ENCODE peak calls at places on chromosomes 2 and 18, in seven cellular contexts. A is HepG2; N is H7; R is aorta; X is CD8-positive, alpha-beta T cell; P is breast epithelium; H is NT2/D1. W is an unnamed sample. For H3K36me3, the result is how much of the 10 kb centered on the place peaks cover.

GRCh38 chr2:60405266-60405665 is 148.2 kb downstream of the BCL11A start:
- DNase-seq in R (no peak), H (no peak), N (no peak), A (no peak), P (no peak), X (no peak), W (no peak)

GRCh38 chr2:239946570-239947311 is 78.4 kb downstream of the NDUFA10 start:
- DNase-seq in R (peak), H (no peak), A (no peak), P (peak), X (no peak), N (peak), W (no peak)

GRCh38 chr2:210681481-210681880 is 125.1 kb downstream of the CPS1 start:
- DNase-seq in R (no peak), A (no peak), H (no peak), P (no peak), N (no peak), X (no peak), W (no peak)

GRCh38 chr2:33240178-33240577 is 236.3 kb upstream of the RASGRP3 start:
- DNase-seq in R (no peak), A (peak), N (no peak), P (no peak), X (no peak), H (no peak), W (no peak)

GRCh38 chr2:112092286-112093041 is 37.4 kb downstream of the TMEM87B start:
- DNase-seq in N (no peak), X (no peak), P (no peak), H (no peak), R (no peak), A (no peak), W (no peak)

GRCh38 chr2:129936334-129936934 is 43.0 kb upstream of the RAB6C start:
- DNase-seq in H (no peak), A (peak), X (no peak), N (no peak), P (no peak), R (no peak), W (no peak)

GRCh38 chr2:217314021-217314460 is 454.2 kb upstream of the TNP1 start:
- DNase-seq in P (no peak), N (no peak), R (no peak), X (no peak), A (no peak), H (no peak), W (no peak)

GRCh38 chr18:35189510-35189909 is 51.3 kb upstream of the ZNF397 start:
- DNase-seq in H (no peak), R (no peak), X (no peak), A (no peak), N (no peak), P (no peak), W (no peak)

GRCh38 chr2:190802133-190802532 is 78.5 kb upstream of the GLS start:
- DNase-seq in N (peak), A (no peak), H (no peak), P (no peak), X (no peak), R (no peak), W (no peak)

GRCh38 chr2:177329035-177329434 is 63.5 kb upstream of the AGPS start:
- DNase-seq in X (no peak), P (no peak), A (no peak), R (no peak), H (no peak), N (no peak), W (no peak)

GRCh38 chr2:156456616-156457015 is 20.4 kb downstream of the GPD2 start:
- DNase-seq in P (no peak), N (no peak), H (no peak), A (no peak), R (no peak), X (no peak), W (no peak)

GRCh38 chr2:179129574-179130238 is 79.8 kb upstream of the CCDC141 start:
- DNase-seq in P (no peak), R (no peak), H (peak), X (no peak), A (no peak), N (no peak), W (no peak)

GRCh38 chr2:215437614-215438013 is 1.7 kb upstream of the FN1 start:
- DNase-seq in N (no peak), H (no peak), A (no peak), P (no peak), R (no peak), X (no peak), W (no peak)

GRCh38 chr2:196331143-196331542 is 159.8 kb upstream of the STK17B start:
- DNase-seq in X (no peak), A (no peak), P (no peak), H (no peak), N (no peak), R (no peak), W (no peak)

GRCh38 chr2:112006076-112006410 is 49.0 kb upstream of the TMEM87B start:
- DNase-seq in A (no peak), H (no peak), X (no peak), P (no peak), R (no peak), N (no peak), W (no peak)

GRCh38 chr2:224722250-224722649 is 6.1 kb upstream of the CCDC195 start:
- DNase-seq in A (no peak), H (peak), R (no peak), P (no peak), N (no peak), X (no peak), W (no peak)

GRCh38 chr18:75128051-75128605 is 80.8 kb downstream of the PTGR3 start:
- DNase-seq in R (no peak), X (no peak), H (no peak), P (no peak), N (peak), A (no peak), W (no peak)

GRCh38 chr2:25310965-25311865 is 30.5 kb downstream of the DNMT3A start:
- DNase-seq in X (no peak), H (no peak), R (no peak), N (peak), A (peak), P (peak), W (peak)

GRCh38 chr2:112637289-112637660 is 8.5 kb upstream of the SLC20A1 start:
- DNase-seq in N (no peak), A (no peak), P (no peak), H (no peak), R (no peak), X (no peak), W (no peak)

GRCh38 chr2:66452917-66453316 is 18.0 kb downstream of the MEIS1 start:
- DNase-seq in A (no peak), N (no peak), X (no peak), H (no peak), R (no peak), P (no peak), W (no peak)

GRCh38 chr2:226256237-226256636 is 543.4 kb downstream of the IRS1 start:
- DNase-seq in A (no peak), P (no peak), R (no peak), X (no peak), H (no peak), N (no peak), W (no peak)

GRCh38 chr2:106009096-106009495 is 185.0 kb downstream of the UXS1 start:
- DNase-seq in P (no peak), H (no peak), R (no peak), X (no peak), N (no peak), A (no peak), W (no peak)

GRCh38 chr2:44549856-44550255 is 188.1 kb downstream of the CAMKMT start:
- DNase-seq in A (no peak), N (no peak), P (no peak), H (no peak), R (no peak), X (no peak), W (no peak)

GRCh38 chr2:23806665-23807064 is 120.3 kb downstream of the ATAD2B start:
- DNase-seq in P (no peak), H (no peak), A (no peak), N (no peak), R (no peak), X (no peak), W (no peak)

GRCh38 chr2:181203412-181203811 is 223.0 kb downstream of the UBE2E3 start:
- DNase-seq in A (no peak), P (no peak), X (no peak), H (peak), N (no peak), R (no peak), W (peak)

GRCh38 chr2:52821631-52822030 is 946.0 kb upstream of the CHAC2 start:
- DNase-seq in R (no peak), P (no peak), N (no peak), H (no peak), X (no peak), A (no peak), W (no peak)

GRCh38 chr18:36075862-36076587 is 8.7 kb upstream of the RPRD1A start:
- DNase-seq in P (no peak), H (no peak), N (no peak), X (no peak), R (no peak), A (peak), W (no peak)

GRCh38 chr2:208872591-208872990 is 466.0 kb downstream of the PTH2R start:
- DNase-seq in R (no peak), P (no peak), A (no peak), N (no peak), X (no peak), H (no peak), W (no peak)

GRCh38 chr18:78688916-78689315 is 290.7 kb upstream of the SALL3 start:
- DNase-seq in X (no peak), N (no peak), H (no peak), A (no peak), R (no peak), P (peak), W (no peak)

GRCh38 chr2:234081970-234082822 is 31.7 kb downstream of the SPP2 start:
- DNase-seq in A (peak), R (no peak), N (no peak), P (no peak), X (no peak), H (no peak), W (no peak)

GRCh38 chr2:200454839-200455801 is 54.7 kb downstream of the KCTD18 start:
- DNase-seq in A (peak), P (no peak), H (no peak), X (no peak), R (no peak), N (no peak), W (peak)

GRCh38 chr18:23825496-23825895 is 136.2 kb downstream of the LAMA3 start:
- DNase-seq in H (no peak), X (no peak), N (no peak), R (no peak), A (no peak), P (no peak), W (no peak)

GRCh38 chr18:27057459-27058302 is 127.4 kb downstream of the CHST9 start:
- DNase-seq in R (no peak), X (no peak), A (peak), P (no peak), H (no peak), N (no peak), W (no peak)

GRCh38 chr18:48479531-48479930 is 59.3 kb upstream of the CTIF start:
- DNase-seq in R (no peak), P (no peak), X (no peak), A (no peak), N (no peak), H (no peak), W (no peak)

GRCh38 chr2:151363709-151364108 is 6.3 kb downstream of the TNFAIP6 start:
- DNase-seq in R (no peak), N (no peak), A (no peak), P (no peak), X (no peak), H (no peak), W (no peak)

GRCh38 chr2:40758778-40759177 is 306.9 kb upstream of the SLC8A1 start:
- DNase-seq in P (no peak), R (no peak), H (no peak), N (no peak), A (no peak), X (no peak), W (no peak)

DNA sequence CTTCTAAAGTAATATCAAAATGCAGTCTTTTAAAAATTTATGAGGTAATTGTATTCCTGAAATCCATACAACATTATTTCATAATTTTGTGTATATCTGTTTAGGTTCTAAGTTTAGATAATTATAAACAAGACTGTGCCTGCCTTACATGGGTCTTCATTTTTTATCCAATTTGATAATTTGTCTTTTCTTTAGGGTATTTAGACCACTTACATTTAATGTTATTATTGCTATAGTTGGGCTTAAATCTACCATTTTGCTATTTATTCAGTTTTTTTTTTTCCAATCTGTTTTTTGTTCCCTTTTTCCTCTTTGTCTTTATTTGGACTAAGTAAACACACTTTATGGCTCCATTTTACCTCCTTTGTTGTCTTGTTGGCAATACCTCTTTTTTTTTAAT is 312.5 kb upstream of the MEX3C start:
- DNase-seq in R (no peak), N (no peak), P (no peak), A (no peak), H (no peak), X (no peak), W (no peak)
- H3K36me3 ChIP-seq in R (under half), N (under half), P (under half), A (under half), H (under half), X (under half), W (under half)

GRCh38 chr18:2939317-2939716 is 73.6 kb downstream of the LPIN2 start:
- DNase-seq in R (no peak), N (no peak), A (peak), P (no peak), X (no peak), H (no peak), W (no peak)

GRCh38 chr18:2932247-2933181 is 80.4 kb downstream of the LPIN2 start:
- DNase-seq in N (peak), H (peak), R (no peak), X (peak), A (peak), P (no peak), W (peak)

GRCh38 chr18:2935438-2936192 is 77.3 kb downstream of the LPIN2 start:
- DNase-seq in R (no peak), X (no peak), A (no peak), N (no peak), H (no peak), P (no peak), W (no peak)

GRCh38 chr18:2933995-2934394 is 78.9 kb downstream of the LPIN2 start:
- DNase-seq in X (no peak), H (no peak), R (no peak), P (no peak), A (no peak), N (no peak), W (no peak)
- H3K36me3 ChIP-seq in X (under half), H (under half), R (under half), P (under half), A (half or more), N (under half), W (under half)

DNA sequence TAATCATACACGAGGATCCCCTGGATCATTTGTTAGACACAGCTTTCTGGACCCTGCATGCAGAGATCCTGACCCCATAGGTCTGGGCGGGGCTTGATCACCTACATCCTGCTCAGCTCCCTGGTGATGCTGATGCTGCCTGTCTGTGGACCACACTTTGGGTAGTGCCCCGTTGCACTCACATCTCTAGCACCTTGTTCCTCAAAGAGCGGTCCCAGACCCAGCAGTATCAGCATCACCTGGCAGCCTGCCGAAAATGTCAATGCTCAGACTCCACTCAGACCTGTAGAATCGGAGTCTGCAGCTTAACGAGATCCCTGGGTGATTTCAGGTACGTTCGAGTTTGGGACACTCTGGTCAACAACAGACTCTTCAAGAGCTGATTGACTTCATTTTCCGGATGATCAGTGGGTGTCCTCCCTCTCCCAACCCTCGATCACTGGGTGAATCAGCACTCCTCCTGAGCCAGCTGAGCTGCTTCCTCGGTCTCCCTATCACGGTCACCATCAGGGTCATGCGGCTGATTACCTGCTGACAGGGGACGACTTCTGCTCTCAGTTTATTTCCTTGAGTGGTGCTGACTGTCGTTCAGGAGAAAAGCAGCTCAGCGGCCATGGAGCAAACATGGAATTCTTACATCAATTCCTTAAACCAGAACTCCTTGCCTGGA is 150.6 kb upstream of the RAB12 start:
- DNase-seq in X (no peak), H (no peak), P (no peak), R (no peak), N (no peak), A (no peak), W (no peak)
- H3K36me3 ChIP-seq in X (under half), H (under half), P (under half), R (under half), N (under half), A (under half), W (under half)

GRCh38 chr2:42021490-42021889 is 26.3 kb upstream of the PKDCC start:
- DNase-seq in N (no peak), X (no peak), R (no peak), A (no peak), H (no peak), P (no peak), W (no peak)
- H3K36me3 ChIP-seq in N (under half), X (under half), R (under half), A (under half), H (under half), P (under half), W (under half)

DNA sequence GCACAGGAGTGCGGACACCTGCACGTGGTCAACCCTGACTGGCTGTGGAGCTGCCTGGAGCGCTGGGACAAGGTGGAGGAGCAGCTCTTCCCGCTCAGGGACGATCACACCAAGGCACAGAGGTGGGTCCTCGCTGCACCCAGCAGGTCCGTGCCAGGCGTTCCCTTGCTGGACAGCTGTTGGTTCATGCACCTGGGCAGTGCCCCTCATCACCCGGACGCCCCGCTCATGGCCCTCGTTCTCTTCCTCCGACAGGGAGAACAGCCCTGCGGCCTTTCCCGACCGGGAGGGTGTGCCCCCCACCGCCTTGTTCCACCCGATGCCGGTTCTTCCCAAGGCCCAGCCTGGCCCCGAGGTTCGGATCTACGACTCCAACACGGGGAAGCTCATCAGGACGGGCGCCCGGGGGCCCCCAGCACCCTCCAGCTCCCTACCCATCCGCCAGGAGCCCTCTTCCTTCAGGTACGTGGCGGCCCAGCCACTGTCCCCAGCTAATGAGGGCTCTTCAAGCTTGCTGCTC is 38.0 kb downstream of the CTDP1 start:
- DNase-seq in A (no peak), R (no peak), H (no peak), P (no peak), N (no peak), X (no peak), W (no peak)
- H3K36me3 ChIP-seq in A (half or more), R (under half), H (half or more), P (under half), N (under half), X (under half), W (under half)

W was measured in HCT116.